ENCODE peak calls at places on chromosome 22, in nine cellular contexts. Q is testis; N is thoracic aorta; T is CD4-positive, alpha-beta T cell; K is kidney; E is tibial artery; U is SK-N-SH; L is effector memory CD4-positive, alpha-beta T cell; Y is caudate nucleus. D is an unnamed sample.

GRCh38 chr22:23829845-23830372 is 8.9 kb downstream of the DERL3 start:
- DNase-seq in E (no peak), L (no peak), T (no peak), Y (no peak), N (no peak), K (peak), Q (no peak), U (peak), D (peak)

GRCh38 chr22:39662677-39663034 is 92.1 kb downstream of the CACNA1I start:
- DNase-seq in N (no peak), K (no peak), Q (no peak), L (no peak), Y (no peak), T (no peak), E (no peak), U (no peak), D (no peak)

GRCh38 chr22:36010913-36011312 is 17.7 kb downstream of the RBFOX2 start:
- DNase-seq in Y (no peak), K (no peak), E (no peak), U (peak), Q (no peak), L (no peak), T (no peak), N (no peak), D (peak)

GRCh38 chr22:39617342-39617741 is 46.8 kb downstream of the CACNA1I start:
- DNase-seq in Q (no peak), T (no peak), L (no peak), E (no peak), U (peak), N (no peak), Y (peak), K (peak), D (no peak)

GRCh38 chr22:44094751-44095302 is 70.7 kb downstream of the PARVB start:
- DNase-seq in L (no peak), K (peak), E (no peak), Q (no peak), T (no peak), U (no peak), N (no peak), Y (no peak), D (no peak)

GRCh38 chr22:47027766-47028165 is 265.3 kb downstream of the TBC1D22A start:
- DNase-seq in Y (no peak), U (peak), Q (no peak), E (no peak), L (no peak), N (no peak), K (no peak), T (no peak), D (no peak)

GRCh38 chr22:24878969-24879368 is 67.5 kb downstream of the LHFPL7 start:
- DNase-seq in Q (peak), T (no peak), U (no peak), N (no peak), K (no peak), E (no peak), L (no peak), Y (no peak), D (no peak)

GRCh38 chr22:43706151-43706550 is 106.0 kb downstream of the EFCAB6 start:
- DNase-seq in U (no peak), T (no peak), Y (no peak), N (no peak), Q (no peak), K (no peak), L (no peak), E (no peak), D (no peak)

GRCh38 chr22:45948081-45948648 is 28.8 kb downstream of the WNT7B start:
- DNase-seq in T (no peak), L (no peak), E (no peak), U (peak), Y (no peak), Q (no peak), N (no peak), K (no peak), D (no peak)

GRCh38 chr22:46929046-46929688 is 166.7 kb downstream of the TBC1D22A start:
- DNase-seq in Q (no peak), E (no peak), L (no peak), N (no peak), K (no peak), Y (no peak), U (no peak), T (no peak), D (no peak)

GRCh38 chr22:45580703-45581381 is 78.2 kb downstream of the FBLN1 start:
- DNase-seq in E (no peak), U (no peak), L (no peak), Y (no peak), T (no peak), K (peak), Q (no peak), N (no peak), D (no peak)

GRCh38 chr22:28894320-28894719 is 10.9 kb downstream of the ZNRF3 start:
- DNase-seq in Y (no peak), U (no peak), E (no peak), K (no peak), L (no peak), T (no peak), N (no peak), Q (no peak), D (no peak)

GRCh38 chr22:44947029-44947428 is 62.8 kb downstream of the PHF21B start:
- DNase-seq in E (no peak), U (no peak), L (no peak), N (no peak), Y (no peak), Q (no peak), T (no peak), K (no peak), D (no peak)

GRCh38 chr22:31346255-31346732 is at the start of gene PATZ1:
- DNase-seq in E (peak), Y (peak), Q (peak), U (peak), L (peak), T (peak), N (no peak), K (peak), D (peak)

GRCh38 chr22:46803936-46804335 is 41.5 kb downstream of the TBC1D22A start:
- DNase-seq in N (no peak), T (no peak), E (no peak), L (no peak), Y (no peak), K (peak), Q (no peak), U (no peak), D (no peak)

GRCh38 chr22:20196094-20196840 is 45.4 kb upstream of the CCDC188 start:
- DNase-seq in E (no peak), T (no peak), L (no peak), N (no peak), Q (peak), Y (no peak), K (no peak), U (no peak), D (no peak)

GRCh38 chr22:35384973-35385588 is 4.2 kb downstream of the HMOX1 start:
- DNase-seq in T (no peak), Y (no peak), U (no peak), E (no peak), L (no peak), K (no peak), Q (no peak), N (no peak), D (no peak)

GRCh38 chr22:23754980-23755636 is 883 bp upstream of the VPREB3 start:
- DNase-seq in L (no peak), Y (no peak), U (no peak), K (no peak), N (no peak), T (no peak), Q (no peak), E (no peak), D (no peak)

GRCh38 chr22:47190276-47190956 is 428.0 kb downstream of the TBC1D22A start:
- DNase-seq in K (peak), T (no peak), Q (peak), N (no peak), E (peak), L (no peak), U (no peak), Y (no peak), D (no peak)

GRCh38 chr22:46355369-46355995 is 20.0 kb downstream of the TRMU start:
- DNase-seq in T (peak), Q (peak), L (peak), Y (no peak), E (peak), N (no peak), U (peak), K (peak), D (peak)

GRCh38 chr22:30882181-30882771 is 86.3 kb downstream of the MORC2 start:
- DNase-seq in E (no peak), Y (no peak), T (no peak), Q (no peak), L (no peak), K (peak), U (no peak), N (no peak), D (no peak)

GRCh38 chr22:46418827-46419226 is 83.3 kb downstream of the TRMU start:
- DNase-seq in Y (no peak), N (no peak), E (no peak), U (peak), T (no peak), Q (no peak), K (peak), L (no peak), D (no peak)

GRCh38 chr22:40714514-40714966 is 35.3 kb downstream of the MCHR1 start:
- DNase-seq in K (no peak), N (no peak), Y (no peak), T (no peak), U (no peak), E (no peak), L (no peak), Q (no peak), D (peak)

GRCh38 chr22:16962501-16962900 is 45.5 kb downstream of the GAB4 start:
- DNase-seq in E (no peak), Q (no peak), L (no peak), K (peak), U (no peak), Y (no peak), T (no peak), N (no peak), D (no peak)

GRCh38 chr22:43862074-43862881 is at the start of gene SULT4A1:
- DNase-seq in K (peak), L (no peak), Q (peak), E (no peak), Y (no peak), U (peak), N (no peak), T (no peak), D (no peak)

GRCh38 chr22:29901354-29901753 is 18.4 kb downstream of the MTMR3 start:
- DNase-seq in U (no peak), T (no peak), N (no peak), E (no peak), K (no peak), Y (no peak), L (no peak), Q (no peak), D (no peak)

GRCh38 chr22:41842996-41843970 is 10.4 kb downstream of the SREBF2 start:
- DNase-seq in T (no peak), Y (no peak), L (no peak), N (no peak), E (no peak), U (no peak), K (no peak), Q (no peak), D (no peak)

GRCh38 chr22:35349368-35349703 is 31.6 kb upstream of the HMOX1 start:
- DNase-seq in T (no peak), E (no peak), Q (no peak), U (no peak), K (no peak), Y (no peak), L (no peak), N (no peak), D (no peak)

GRCh38 chr22:40176921-40177737 is 596 bp upstream of the TNRC6B start:
- DNase-seq in Q (peak), T (peak), Y (peak), N (no peak), E (peak), U (no peak), L (peak), K (peak), D (no peak)

GRCh38 chr22:31451709-31452571 is 37.7 kb downstream of the EIF4ENIF1 start:
- DNase-seq in L (no peak), Y (no peak), U (peak), E (no peak), K (no peak), T (no peak), Q (no peak), N (no peak), D (peak)

GRCh38 chr22:19291580-19292261 is at the start of gene CLTCL1:
- DNase-seq in T (peak), K (peak), Q (peak), U (peak), L (peak), N (no peak), E (peak), Y (peak), D (peak)

GRCh38 chr22:46104170-46104880 is 46.0 kb upstream of the PPARA start:
- DNase-seq in L (no peak), Q (peak), T (no peak), K (no peak), E (no peak), Y (peak), U (no peak), N (no peak), D (no peak)

GRCh38 chr22:20621162-20621561 is 113.8 kb downstream of the MED15 start:
- DNase-seq in Y (no peak), Q (no peak), E (no peak), K (no peak), T (no peak), L (no peak), N (no peak), U (no peak), D (no peak)

GRCh38 chr22:42924436-42924835 is 67.4 kb upstream of the ARFGAP3 start:
- DNase-seq in N (no peak), Q (no peak), Y (no peak), L (no peak), U (no peak), K (no peak), E (no peak), T (no peak), D (no peak)

GRCh38 chr22:45185718-45186511 is 22.2 kb downstream of the NUP50 start:
- DNase-seq in N (no peak), Q (peak), K (no peak), E (no peak), Y (no peak), L (no peak), T (no peak), U (no peak), D (no peak)

GRCh38 chr22:26438006-26438405 is 8.9 kb downstream of the ASPHD2 start:
- DNase-seq in U (no peak), E (no peak), T (no peak), N (no peak), Y (no peak), K (no peak), Q (no peak), L (no peak), D (no peak)

GRCh38 chr22:26433805-26434204 is 4.7 kb downstream of the ASPHD2 start:
- DNase-seq in Y (no peak), N (no peak), U (no peak), K (no peak), E (no peak), L (no peak), T (no peak), Q (no peak), D (no peak)

GRCh38 chr22:26435327-26436093 is 6.5 kb downstream of the ASPHD2 start:
- DNase-seq in U (no peak), E (no peak), Q (no peak), L (no peak), Y (no peak), N (no peak), T (no peak), K (no peak), D (no peak)

GRCh38 chr22:26439559-26439958 is 10.5 kb downstream of the ASPHD2 start:
- DNase-seq in E (no peak), Y (no peak), N (no peak), T (no peak), U (no peak), L (no peak), Q (no peak), K (no peak), D (no peak)

DNA sequence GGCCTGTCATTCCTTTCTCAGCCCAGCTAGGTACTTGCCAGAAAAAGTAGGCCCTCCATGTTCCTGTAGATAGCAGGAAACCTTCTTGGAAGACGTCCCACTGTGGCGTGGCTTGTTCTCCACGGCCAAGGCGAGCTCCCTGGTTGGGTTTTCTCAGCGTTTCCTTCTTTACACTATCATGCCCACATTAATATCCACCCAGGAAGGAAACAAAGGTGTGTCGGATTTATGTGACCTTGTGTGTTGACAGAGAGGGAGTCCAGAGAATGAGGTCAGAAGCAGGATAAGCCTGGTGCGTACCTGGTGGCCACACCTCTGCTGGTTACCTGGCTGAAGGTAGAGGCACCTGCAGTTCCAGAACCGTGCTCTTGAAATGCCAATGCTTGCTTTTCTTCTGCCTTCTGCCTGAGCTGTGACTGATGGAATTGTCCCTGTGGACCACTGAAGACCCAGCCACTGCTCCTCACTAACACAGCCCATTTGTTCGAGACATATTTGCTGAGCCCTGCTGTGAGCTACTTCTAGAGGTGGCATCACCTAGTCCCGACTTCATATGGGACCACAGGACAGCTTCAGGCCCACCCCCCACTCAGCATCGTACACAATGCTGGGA is 7.9 kb downstream of the ASPHD2 start:
- DNase-seq in N (no peak), Q (no peak), Y (no peak), E (no peak), T (no peak), K (no peak), U (no peak), L (no peak), D (no peak)
- H3K27ac ChIP-seq in N (no peak), Q (no peak), Y (peak), E (no peak), T (no peak), K (no peak), U (no peak), L (no peak), D (no peak)

DNA sequence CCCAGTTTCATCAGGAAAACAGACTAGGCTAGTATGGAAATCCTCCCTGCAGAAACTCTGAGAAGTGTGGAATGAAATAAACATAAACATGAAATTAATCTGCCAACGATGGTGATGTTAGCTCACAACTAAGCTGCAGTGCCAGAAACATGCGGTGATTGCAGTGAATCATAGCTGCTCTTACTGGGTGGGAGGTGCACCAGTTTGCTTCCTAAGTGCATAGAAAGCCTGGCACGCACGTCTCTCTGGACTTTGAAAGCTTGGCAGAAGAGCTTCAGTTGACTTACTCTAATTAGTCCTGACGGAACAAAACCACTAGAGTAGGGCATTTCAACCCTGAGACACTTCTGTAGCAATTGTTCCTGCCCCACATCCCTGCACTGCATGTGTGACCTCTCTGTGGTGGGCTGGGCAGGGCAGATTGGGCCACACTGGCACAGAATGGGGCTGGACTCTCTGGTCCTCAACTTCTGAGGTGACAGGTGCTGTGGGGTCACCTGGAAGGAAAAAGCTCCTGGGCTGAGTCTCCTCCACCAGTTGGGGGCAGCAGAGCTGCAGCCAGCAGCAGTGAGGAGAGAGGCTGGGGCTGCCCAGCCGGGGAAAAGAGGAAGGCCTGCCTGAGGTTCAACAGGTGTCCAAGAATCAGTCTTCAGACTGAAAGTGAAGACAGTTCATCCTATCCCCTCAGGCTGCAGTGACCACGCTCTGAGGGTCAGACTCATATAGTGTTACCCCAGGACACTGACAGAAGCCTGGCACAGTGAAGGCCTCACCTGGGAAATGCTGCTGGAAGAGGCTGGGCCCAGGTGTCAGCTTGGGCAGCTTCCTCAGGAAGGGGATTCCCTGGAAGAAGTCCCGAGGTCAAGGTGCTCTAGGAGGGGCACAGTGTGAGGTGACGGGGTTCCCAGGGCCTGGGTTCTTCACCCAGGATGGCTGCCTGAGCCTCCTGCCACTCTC is 40.5 kb downstream of the GGTLC2 start:
- DNase-seq in U (no peak), K (no peak), L (no peak), N (no peak), T (no peak), Q (peak), Y (no peak), E (no peak), D (peak)
- H3K27ac ChIP-seq in U (no peak), K (no peak), L (no peak), N (no peak), T (no peak), Q (no peak), Y (no peak), E (no peak), D (peak)

GRCh38 chr22:48931452-48931851 is 896.2 kb downstream of the BRD1 start:
- DNase-seq in Q (no peak), L (no peak), K (no peak), N (no peak), T (no peak), E (no peak), U (no peak), Y (no peak), D (no peak)

GRCh38 chr22:48937032-48937639 is 890.5 kb downstream of the BRD1 start:
- DNase-seq in K (no peak), N (no peak), Q (peak), E (peak), L (no peak), T (no peak), U (no peak), Y (no peak), D (no peak)

GRCh38 chr22:48938741-48939140 is 888.9 kb downstream of the BRD1 start:
- DNase-seq in K (no peak), L (no peak), Q (peak), T (no peak), Y (no peak), N (no peak), U (no peak), E (peak), D (no peak)

GRCh38 chr22:48936391-48936790 is 891.3 kb downstream of the BRD1 start:
- DNase-seq in Y (no peak), T (no peak), U (no peak), L (no peak), N (no peak), Q (no peak), E (no peak), K (no peak), D (no peak)

DNA sequence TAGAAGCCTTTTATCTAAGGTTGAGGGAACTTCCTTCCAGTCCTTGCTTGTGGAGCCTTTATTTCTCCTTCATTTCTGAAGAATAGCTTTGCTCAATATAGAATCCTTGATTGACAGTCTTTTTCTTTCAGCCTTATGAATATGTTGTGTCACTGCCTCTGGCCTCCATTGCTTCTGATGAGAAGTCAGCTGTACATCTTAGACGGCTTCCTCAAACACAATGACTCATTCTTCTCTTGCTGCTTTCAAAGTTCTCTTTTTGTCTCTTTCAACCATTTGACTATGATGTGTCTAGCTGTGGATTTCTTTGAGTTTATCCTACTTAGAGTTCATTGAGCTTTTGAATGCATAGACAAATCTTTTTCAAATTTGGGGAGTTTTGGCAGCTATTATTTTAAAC is 893.2 kb downstream of the BRD1 start:
- DNase-seq in L (no peak), N (no peak), E (no peak), Y (no peak), K (no peak), U (no peak), T (no peak), Q (no peak), D (no peak)
- H3K27ac ChIP-seq in L (no peak), N (no peak), E (no peak), Y (no peak), K (no peak), U (no peak), T (no peak), Q (no peak), D (no peak)

GRCh38 chr22:50443801-50444625 is 30.8 kb downstream of the SBF1 start:
- DNase-seq in N (no peak), K (peak), E (no peak), L (no peak), T (no peak), Q (no peak), Y (no peak), U (peak), D (no peak)

GRCh38 chr22:50441428-50441993 is 33.3 kb downstream of the SBF1 start:
- DNase-seq in U (no peak), N (no peak), Q (no peak), Y (no peak), L (no peak), E (no peak), K (peak), T (no peak), D (no peak)

GRCh38 chr22:50444663-50445062 is 30.2 kb downstream of the SBF1 start:
- DNase-seq in N (no peak), Q (peak), K (peak), U (no peak), L (no peak), Y (no peak), E (no peak), T (no peak), D (peak)

GRCh38 chr22:50445071-50445879 is 29.6 kb downstream of the SBF1 start:
- DNase-seq in T (no peak), Y (no peak), Q (no peak), E (no peak), K (peak), U (peak), L (no peak), N (no peak), D (no peak)

GRCh38 chr22:50443202-50443601 is 31.6 kb downstream of the SBF1 start:
- DNase-seq in K (peak), U (no peak), T (no peak), L (no peak), E (no peak), Y (no peak), Q (no peak), N (no peak), D (no peak)
- H3K27ac ChIP-seq in K (peak), U (no peak), T (no peak), L (no peak), E (no peak), Y (no peak), Q (no peak), N (no peak), D (no peak)